ENCODE peak calls at places on chromosomes 16 and 17, in nine cellular contexts. K is CD4-positive, alpha-beta T cell; R is mesothelial cell of epicardium; J is GM13977; A is kidney glomerular epithelial cell; Z is fibroblast of pulmonary artery; N is NCI-H1417; H is activated T-helper 1 cell treated with Interleukin-2 at 50 U/mL for 16 hours; B is SHP77. C is an unnamed sample.

GRCh38 chr17:4161179-4161559 is 18.2 kb downstream of the CYB5D2 start:
- DNase-seq in A (peak; percentile 36), J (no peak), R (no peak), B (peak; percentile 62), H (no peak), Z (peak; percentile 88), N (no peak), K (no peak), C (no peak)

GRCh38 chr17:67365762-67366192 is 600 bp downstream of the PSMD12 start:
- DNase-seq in Z (peak; percentile 71), R (no peak), K (no peak), N (no peak), B (no peak), H (no peak), J (no peak), A (no peak), C (no peak)

GRCh38 chr16:4115209-4115940 is 867 bp downstream of the ADCY9 start:
- DNase-seq in K (peak; percentile 19), N (peak; percentile 30), J (peak; percentile 74), Z (peak; percentile 74), A (peak; percentile 17), R (peak; percentile 69), H (peak; percentile 21), B (peak; percentile 35), C (peak; percentile 54)

GRCh38 chr17:45073414-45074070 is 12.4 kb downstream of the NMT1 start:
- DNase-seq in B (no peak), Z (peak; percentile 89), R (no peak), A (no peak), K (no peak), H (no peak), N (no peak), J (no peak), C (no peak)

GRCh38 chr16:9527976-9528375 is 436.5 kb downstream of the HAPSTR1 start:
- DNase-seq in K (no peak), J (no peak), A (no peak), H (no peak), N (no peak), Z (no peak), R (no peak), B (no peak), C (no peak)

GRCh38 chr17:51951737-51952136 is 206.8 kb downstream of the CA10 start:
- DNase-seq in Z (no peak), N (no peak), J (no peak), H (no peak), B (no peak), R (no peak), A (peak; percentile 2), K (no peak), C (no peak)

GRCh38 chr17:38701504-38702165 is 3.4 kb upstream of the MLLT6 start:
- DNase-seq in J (peak; percentile 79), N (no peak), H (peak; percentile 31), K (peak; percentile 46), R (no peak), B (no peak), A (no peak), Z (peak; percentile 70), C (peak; percentile 77)

GRCh38 chr16:50121721-50122445 is 31.2 kb upstream of the TENT4B start:
- DNase-seq in K (peak; percentile 32), H (no peak), R (no peak), N (no peak), B (no peak), A (no peak), J (peak; percentile 49), Z (no peak), C (peak; percentile 41)

GRCh38 chr17:73017653-73018052 is 74.8 kb downstream of the SLC39A11 start:
- DNase-seq in H (no peak), B (no peak), A (peak; percentile 34), R (no peak), Z (peak; percentile 30), N (no peak), J (no peak), K (no peak), C (no peak)

GRCh38 chr17:70084476-70084875 is 9.5 kb downstream of the KCNJ16 start:
- DNase-seq in A (no peak), R (no peak), Z (peak; percentile 24), J (no peak), K (no peak), H (no peak), B (no peak), N (no peak), C (no peak)

GRCh38 chr16:30665155-30665829 is 7.1 kb downstream of the FBRS start:
- DNase-seq in H (no peak), A (no peak), K (no peak), Z (no peak), R (no peak), N (no peak), J (no peak), B (no peak), C (no peak)

GRCh38 chr16:86490859-86491642 is 19.3 kb upstream of the FOXF1 start:
- DNase-seq in Z (no peak), R (no peak), N (no peak), K (no peak), J (no peak), B (peak; percentile 35), H (no peak), A (no peak), C (no peak)

GRCh38 chr17:18183334-18184142 is at the start of gene ALKBH5:
- DNase-seq in B (peak; percentile 100), N (peak; percentile 94), K (peak; percentile 94), R (peak; percentile 99), Z (peak; percentile 100), A (peak; percentile 97), J (peak; percentile 99), H (peak; percentile 94), C (peak; percentile 99)

GRCh38 chr17:48293319-48294192 is 136.5 kb downstream of the SKAP1 start:
- DNase-seq in H (no peak), R (no peak), Z (no peak), B (no peak), A (no peak), K (no peak), J (no peak), N (no peak), C (no peak)

GRCh38 chr16:50460538-50461399 is 87.4 kb upstream of the NKD1 start:
- DNase-seq in B (no peak), J (no peak), A (no peak), N (no peak), K (no peak), H (no peak), Z (no peak), R (no peak), C (no peak)

GRCh38 chr17:77356690-77357201 is 216.0 kb downstream of the SEC14L1 start:
- DNase-seq in B (no peak), K (no peak), Z (no peak), H (no peak), R (peak; percentile 34), N (no peak), J (peak; percentile 37), A (no peak), C (no peak)

GRCh38 chr16:61105544-61105943 is 930.7 kb downstream of the CDH8 start:
- DNase-seq in H (no peak), Z (no peak), K (no peak), N (no peak), B (no peak), R (no peak), J (no peak), A (no peak), C (no peak)

GRCh38 chr16:65284583-65284982 is 162.7 kb upstream of the CDH11 start:
- DNase-seq in A (no peak), R (no peak), B (no peak), N (no peak), H (no peak), J (no peak), Z (no peak), K (no peak), C (no peak)

GRCh38 chr17:29190039-29190438 is 9.8 kb upstream of the MYO18A start:
- DNase-seq in B (no peak), K (no peak), J (no peak), Z (no peak), A (no peak), H (no peak), R (no peak), N (no peak), C (no peak)

GRCh38 chr17:1649844-1650409 is at the start of gene RILP:
- DNase-seq in A (no peak), K (no peak), R (no peak), Z (peak; percentile 29), J (no peak), N (no peak), H (no peak), B (no peak), C (peak; percentile 41)

GRCh38 chr17:9522074-9522473 is 53.5 kb downstream of the STX8 start:
- DNase-seq in R (no peak), J (peak; percentile 46), H (no peak), A (peak; percentile 39), N (no peak), K (no peak), Z (peak; percentile 74), B (peak; percentile 25), C (peak; percentile 52)

GRCh38 chr17:38869647-38870258 is at the start of gene LASP1:
- DNase-seq in N (peak; percentile 91), Z (peak; percentile 89), A (peak; percentile 66), B (peak; percentile 46), H (peak; percentile 88), J (peak; percentile 93), K (peak; percentile 82), R (peak; percentile 90), C (peak; percentile 91)

GRCh38 chr17:29857823-29858222 is 72.2 kb downstream of the SSH2 start:
- DNase-seq in Z (no peak), K (no peak), R (no peak), N (no peak), B (no peak), H (no peak), A (no peak), J (no peak), C (no peak)

GRCh38 chr17:35184274-35184673 is 9.9 kb downstream of the SLC35G3 start:
- DNase-seq in H (no peak), A (no peak), B (no peak), K (no peak), Z (no peak), J (no peak), R (no peak), N (no peak), C (no peak)

GRCh38 chr17:79388556-79389295 is 222.1 kb downstream of the RBFOX3 start:
- DNase-seq in H (no peak), J (peak; percentile 79), K (no peak), Z (peak; percentile 49), N (peak; percentile 83), R (peak; percentile 69), A (peak; percentile 0), B (peak; percentile 47), C (peak; percentile 65)

GRCh38 chr17:60425626-60426025 is 3.3 kb downstream of the CHCT1 start:
- DNase-seq in N (no peak), K (no peak), H (no peak), Z (no peak), B (no peak), J (no peak), R (no peak), A (no peak), C (no peak)

GRCh38 chr16:72012607-72013006 is 4.1 kb downstream of the DHODH start:
- DNase-seq in N (no peak), J (no peak), Z (no peak), A (no peak), K (no peak), B (no peak), R (no peak), H (no peak), C (no peak)

GRCh38 chr16:86874141-86874540 is 295.8 kb downstream of the FOXL1 start:
- DNase-seq in K (no peak), J (peak; percentile 55), A (no peak), N (no peak), H (no peak), R (no peak), B (peak; percentile 34), Z (peak; percentile 13), C (peak; percentile 61)

GRCh38 chr17:56809106-56809819 is 24.5 kb downstream of the C17orf67 start:
- DNase-seq in A (no peak), K (no peak), R (no peak), H (no peak), N (no peak), B (no peak), Z (no peak), J (no peak), C (no peak)

GRCh38 chr16:71943887-71944286 is 48.6 kb downstream of the IST1 start:
- DNase-seq in B (no peak), K (no peak), Z (no peak), J (no peak), H (no peak), R (no peak), N (no peak), A (no peak), C (no peak)

GRCh38 chr17:6269474-6269873 is 165.4 kb downstream of the AIPL1 start:
- DNase-seq in R (peak; percentile 80), A (peak; percentile 8), N (no peak), Z (peak; percentile 36), K (no peak), B (no peak), H (no peak), J (peak; percentile 37), C (peak; percentile 28)

C was measured in GM10248.